ENCODE peak calls at places on chromosomes 4 and X, in ten cellular contexts. J is brain microvascular endothelial cell; K is activated CD8-positive, alpha-beta T cell treated with anti-CD3 and anti-CD28 coated beads for 36 hours; Q is AG04449; C is A549; P is left ventricle myocardium inferior; U is HFF-Myc; W is glutamatergic neuron; B is fibroblast of the aortic adventitia; R is cardiac muscle cell. T is an unnamed sample.

GRCh38 chrX:7372843-7373525 is 225.0 kb upstream of the PUDP start:
- DNase-seq in J (peak; percentile 42), K (no peak), Q (no peak), C (no peak), P (no peak), U (peak; percentile 36), W (no peak), B (peak; percentile 56), R (peak; percentile 7), T (no peak)

GRCh38 chr4:140372607-140373327 is 679 bp upstream of the SCOC start:
- DNase-seq in J (peak; percentile 19), K (peak; percentile 58), Q (no peak), C (peak; percentile 40), P (no peak), U (no peak), W (no peak), B (peak; percentile 32), R (peak; percentile 14), T (no peak)

GRCh38 chr4:128322986-128323385 is 35.4 kb upstream of the PGRMC2 start:
- DNase-seq in J (peak; percentile 91), K (no peak), Q (peak; percentile 72), C (peak; percentile 4), P (no peak), U (no peak), W (no peak), B (peak; percentile 90), R (peak; percentile 51), T (no peak)

GRCh38 chrX:50812995-50813842 is 775 bp downstream of the SHROOM4 start:
- DNase-seq in J (peak; percentile 12), K (no peak), Q (no peak), C (peak; percentile 9), P (peak; percentile 46), U (no peak), W (peak; percentile 28), B (peak; percentile 16), R (peak; percentile 66), T (no peak)

GRCh38 chrX:7159132-7159861 is 11.3 kb upstream of the PUDP start:
- DNase-seq in J (no peak), K (no peak), Q (no peak), C (no peak), P (no peak), U (no peak), W (no peak), B (peak; percentile 14), R (peak; percentile 17), T (no peak)

GRCh38 chrX:39810901-39811300 is 286.9 kb downstream of the BCOR start:
- DNase-seq in J (no peak), K (no peak), Q (no peak), C (no peak), P (no peak), U (no peak), W (no peak), B (no peak), R (no peak), T (no peak)

GRCh38 chrX:150504399-150505186 is 63.8 kb upstream of the MTM1 start:
- DNase-seq in J (no peak), K (no peak), Q (no peak), C (no peak), P (no peak), U (no peak), W (no peak), B (peak; percentile 50), R (no peak), T (no peak)

GRCh38 chr4:184170996-184171395 is 46.7 kb downstream of the ENPP6 start:
- DNase-seq in J (peak; percentile 54), K (no peak), Q (no peak), C (no peak), P (no peak), U (no peak), W (peak; percentile 58), B (peak; percentile 48), R (peak; percentile 26), T (no peak)

GRCh38 chr4:137387924-137388323 is 144.4 kb downstream of the PCDH18 start:
- DNase-seq in J (peak; percentile 57), K (no peak), Q (peak; percentile 47), C (no peak), P (no peak), U (no peak), W (no peak), B (peak; percentile 89), R (peak; percentile 77), T (no peak)

GRCh38 chr4:145736241-145736831 is 56.4 kb downstream of the C4orf51 start:
- DNase-seq in J (no peak), K (no peak), Q (no peak), C (no peak), P (peak; percentile 27), U (no peak), W (no peak), B (peak; percentile 93), R (peak; percentile 65), T (no peak)

GRCh38 chrX:85922821-85923220 is 124.5 kb downstream of the CHM start:
- DNase-seq in J (peak; percentile 25), K (no peak), Q (no peak), C (no peak), P (no peak), U (no peak), W (no peak), B (peak; percentile 48), R (peak; percentile 40), T (no peak)

GRCh38 chr4:112802780-112803179 is 165.8 kb downstream of the LARP7 start:
- DNase-seq in J (no peak), K (no peak), Q (no peak), C (no peak), P (no peak), U (no peak), W (no peak), B (no peak), R (no peak), T (no peak)

GRCh38 chr4:63757919-63758318 is 651.3 kb downstream of the TECRL start:
- DNase-seq in J (no peak), K (no peak), Q (no peak), C (no peak), P (no peak), U (no peak), W (no peak), B (no peak), R (no peak), T (no peak)

GRCh38 chr4:38157592-38157991 is 197.4 kb downstream of the PTTG2 start:
- DNase-seq in J (no peak), K (no peak), Q (no peak), C (no peak), P (no peak), U (no peak), W (no peak), B (peak; percentile 65), R (no peak), T (no peak)

DNA sequence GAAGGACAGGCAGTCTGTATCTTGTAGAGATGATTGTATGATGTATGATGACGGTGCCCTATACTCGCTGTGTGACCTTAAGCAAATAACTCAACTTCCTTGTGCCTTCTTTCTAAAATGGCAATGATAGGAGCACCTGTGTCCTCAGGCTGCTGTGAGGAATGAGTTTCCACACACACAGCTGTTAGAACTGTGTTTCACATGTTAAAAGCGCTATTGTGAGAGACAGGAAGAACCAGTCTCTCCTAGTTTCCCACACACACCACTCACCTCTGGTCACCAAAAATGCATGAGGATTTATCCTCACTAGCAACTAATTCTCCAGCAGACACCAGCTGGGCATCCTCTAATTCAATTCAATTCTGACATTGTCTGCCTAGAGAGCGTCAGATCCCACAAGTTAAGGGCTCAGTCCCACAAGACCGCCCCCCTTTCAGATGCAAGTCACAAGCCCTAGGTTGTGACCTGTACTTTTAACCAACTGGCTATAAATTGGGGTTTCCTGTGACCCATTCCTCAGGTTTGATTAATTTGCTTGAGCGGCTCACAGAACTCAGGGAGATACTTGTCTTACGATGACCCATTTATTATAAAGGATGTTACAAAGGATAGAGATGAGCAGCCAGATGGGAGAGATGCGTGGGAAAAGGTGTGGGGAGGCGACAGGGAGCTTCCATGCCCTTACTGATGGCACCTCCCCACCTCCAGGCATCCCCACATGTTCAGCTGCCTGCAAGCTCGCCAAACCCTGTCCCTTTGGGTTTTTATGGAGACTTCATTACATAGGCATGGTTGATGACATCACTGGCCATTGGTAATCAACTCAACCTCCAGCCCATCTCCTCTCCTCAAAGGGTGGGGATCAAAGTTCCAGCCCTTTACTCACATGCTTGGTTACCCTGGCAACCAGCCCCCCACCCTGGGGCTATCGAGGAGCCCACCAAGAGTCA is 29.1 kb upstream of the SLC2A9 start:
- DNase-seq in J (no peak), K (no peak), Q (no peak), C (no peak), P (no peak), U (no peak), W (no peak), B (no peak), R (no peak), T (no peak)
- TF ChIP-seq CTCF in J (no peak), K (no peak), Q (no peak), C (no peak), P (no peak), U (no peak), W (no peak), B (no peak), R (no peak), T (no peak)

GRCh38 chr4:158825443-158826036 is 56.7 kb downstream of the FNIP2 start:
- DNase-seq in J (no peak), K (no peak), Q (no peak), C (no peak), P (no peak), U (no peak), W (no peak), B (no peak), R (no peak), T (no peak)
- TF ChIP-seq CTCF in J (no peak), K (no peak), Q (no peak), C (no peak), P (no peak), U (no peak), W (no peak), B (no peak), R (no peak), T (no peak)

DNA sequence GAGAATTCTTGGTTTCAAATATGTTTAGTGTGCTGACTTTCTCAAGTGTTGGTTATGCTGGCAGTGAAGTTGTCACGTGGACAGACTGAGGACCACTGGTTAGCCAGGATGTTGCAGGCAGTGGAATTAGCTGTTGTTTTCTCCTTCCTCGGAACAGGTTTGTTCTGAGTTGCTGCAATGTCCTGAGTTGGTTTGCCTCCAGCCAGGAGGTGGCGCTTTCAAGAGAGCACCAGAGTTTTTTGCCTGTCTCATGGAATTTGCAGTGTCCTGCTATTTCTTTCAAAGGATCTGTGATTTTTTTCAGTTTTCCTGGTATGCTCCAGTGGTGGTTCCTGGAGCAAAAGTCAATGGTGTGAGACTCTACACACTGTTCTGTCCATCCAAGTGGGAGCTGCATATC is 158.1 kb upstream of the CXorf66 start:
- DNase-seq in J (no peak), K (no peak), Q (no peak), C (no peak), P (no peak), U (no peak), W (peak; percentile 13), B (peak; percentile 23), R (peak; percentile 15), T (no peak)
- TF ChIP-seq CTCF in J (peak; percentile 66), K (no peak), Q (no peak), C (no peak), P (no peak), U (no peak), W (no peak), B (peak; percentile 49), R (peak; percentile 30), T (no peak)

GRCh38 chr4:120056249-120056648 is 10.4 kb downstream of the MAD2L1 start:
- DNase-seq in J (no peak), K (no peak), Q (no peak), C (no peak), P (no peak), U (peak; percentile 7), W (no peak), B (peak; percentile 74), R (peak; percentile 48), T (no peak)
- TF ChIP-seq CTCF in J (no peak), K (no peak), Q (peak; percentile 10), C (peak; percentile 28), P (peak; percentile 44), U (no peak), W (no peak), B (peak; percentile 41), R (no peak), T (no peak)